ENCODE peak calls at places on chromosome 2, in ten cellular contexts. G is HCT116, L is lung, Z is fibroblast of pulmonary artery, F is cardiac fibroblast, C is AG09309, M is mammary epithelial cell, S is kidney epithelial cell, R is breast epithelium, T is Calu3. A is an unnamed sample.

GRCh38 chr2:152716805-152717241 is 438 bp downstream of the PRPF40A start:
- DNase-seq in F (no peak), S (no peak), L (peak), G (no peak), M (no peak), Z (no peak), C (no peak), R (no peak), T (peak), A (no peak)

GRCh38 chr2:100807707-100808106 is 12.2 kb upstream of the NPAS2 start:
- DNase-seq in L (no peak), R (no peak), Z (no peak), C (no peak), G (no peak), S (no peak), T (no peak), M (no peak), F (no peak), A (no peak)

GRCh38 chr2:234686088-234686890 is 189.4 kb upstream of the ARL4C start:
- DNase-seq in R (peak), C (no peak), G (no peak), F (peak), S (peak), T (peak), Z (peak), L (no peak), M (peak), A (no peak)

GRCh38 chr2:176117162-176117822 is 714 bp downstream of the HOXD10 start:
- DNase-seq in C (no peak), T (no peak), G (no peak), Z (no peak), R (no peak), M (no peak), S (no peak), F (no peak), L (no peak), A (no peak)

GRCh38 chr2:216774620-216775019 is 79.3 kb upstream of the IGFBP5 start:
- DNase-seq in S (peak), Z (peak), G (no peak), C (peak), F (peak), M (peak), R (no peak), L (no peak), T (no peak), A (peak)

GRCh38 chr2:182631299-182631698 is 84.8 kb upstream of the DNAJC10 start:
- DNase-seq in C (no peak), T (no peak), M (no peak), F (no peak), L (no peak), Z (no peak), S (no peak), G (no peak), R (no peak), A (no peak)

GRCh38 chr2:46470114-46470628 is 9.2 kb upstream of the TMEM247 start:
- DNase-seq in F (no peak), C (no peak), M (no peak), T (no peak), S (no peak), L (no peak), Z (no peak), G (no peak), R (no peak), A (no peak)

GRCh38 chr2:211816739-211817138 is 721.9 kb downstream of the ERBB4 start:
- DNase-seq in L (no peak), F (no peak), R (no peak), M (no peak), T (no peak), G (no peak), Z (no peak), C (no peak), S (no peak), A (no peak)

GRCh38 chr2:180675170-180675569 is 305.2 kb upstream of the UBE2E3 start:
- DNase-seq in S (no peak), T (no peak), F (no peak), C (no peak), G (no peak), L (no peak), Z (no peak), M (peak), R (no peak), A (no peak)

GRCh38 chr2:135913726-135914365 is 37.6 kb upstream of the MCM6 start:
- DNase-seq in R (no peak), F (peak), Z (peak), C (no peak), T (peak), S (no peak), M (peak), G (peak), L (no peak), A (no peak)

GRCh38 chr2:199216253-199216652 is 241.5 kb downstream of the SATB2 start:
- DNase-seq in Z (no peak), C (no peak), R (no peak), M (no peak), L (no peak), S (no peak), T (no peak), G (no peak), F (no peak), A (no peak)

GRCh38 chr2:160913323-160913722 is 246.9 kb upstream of the TANK start:
- DNase-seq in F (no peak), R (no peak), L (no peak), G (no peak), S (no peak), C (no peak), T (no peak), M (no peak), Z (no peak), A (no peak)

GRCh38 chr2:126769118-126769517 is 113.2 kb downstream of the GYPC start:
- DNase-seq in T (no peak), C (no peak), M (no peak), F (no peak), L (no peak), S (no peak), Z (no peak), R (no peak), G (no peak), A (no peak)
- TF ChIP-seq CTCF in T (no peak), C (no peak), M (no peak), F (no peak), L (no peak), S (no peak), Z (no peak), R (no peak), G (no peak), A (no peak)

DNA sequence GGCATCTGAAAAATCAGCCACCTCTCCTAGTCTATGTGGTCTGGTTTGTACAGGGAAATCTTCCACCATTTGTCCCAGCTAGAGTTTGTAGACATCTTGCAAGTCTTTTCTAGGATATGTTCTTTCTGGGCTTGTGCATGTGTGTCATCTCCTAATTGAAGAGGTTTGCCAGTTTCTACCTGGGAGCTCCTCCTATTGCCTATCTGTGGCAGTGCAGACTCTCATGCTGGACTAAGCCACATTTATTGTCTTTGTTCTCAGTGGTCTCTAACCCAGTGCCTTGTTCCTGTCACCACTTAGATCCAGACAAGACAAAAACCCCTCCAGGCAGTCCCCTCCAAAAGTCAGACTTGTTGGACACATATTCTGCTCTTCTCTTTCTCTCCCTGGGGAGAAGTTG is 72.0 kb upstream of the MRPS9 start:
- DNase-seq in F (no peak), Z (no peak), L (no peak), C (no peak), M (no peak), R (no peak), T (no peak), G (no peak), S (no peak), A (no peak)
- TF ChIP-seq CTCF in F (no peak), Z (no peak), L (no peak), C (no peak), M (no peak), R (no peak), T (no peak), G (no peak), S (no peak), A (no peak)

GRCh38 chr2:165584126-165584525 is 114.6 kb downstream of the CSRNP3 start:
- DNase-seq in C (no peak), Z (no peak), R (no peak), T (no peak), M (no peak), F (no peak), L (no peak), S (no peak), G (no peak), A (no peak)

GRCh38 chr2:165586019-165586418 is 116.5 kb downstream of the CSRNP3 start:
- DNase-seq in R (no peak), C (no peak), F (peak), G (no peak), M (peak), L (no peak), Z (no peak), T (no peak), S (no peak), A (no peak)

GRCh38 chr2:165587335-165587938 is 117.9 kb downstream of the CSRNP3 start:
- DNase-seq in F (no peak), R (no peak), T (no peak), M (no peak), L (no peak), C (no peak), G (no peak), Z (no peak), S (no peak), A (no peak)

GRCh38 chr2:165582409-165582808 is 112.9 kb downstream of the CSRNP3 start:
- DNase-seq in R (no peak), S (no peak), L (no peak), Z (peak), C (no peak), T (no peak), G (no peak), M (no peak), F (peak), A (no peak)

DNA sequence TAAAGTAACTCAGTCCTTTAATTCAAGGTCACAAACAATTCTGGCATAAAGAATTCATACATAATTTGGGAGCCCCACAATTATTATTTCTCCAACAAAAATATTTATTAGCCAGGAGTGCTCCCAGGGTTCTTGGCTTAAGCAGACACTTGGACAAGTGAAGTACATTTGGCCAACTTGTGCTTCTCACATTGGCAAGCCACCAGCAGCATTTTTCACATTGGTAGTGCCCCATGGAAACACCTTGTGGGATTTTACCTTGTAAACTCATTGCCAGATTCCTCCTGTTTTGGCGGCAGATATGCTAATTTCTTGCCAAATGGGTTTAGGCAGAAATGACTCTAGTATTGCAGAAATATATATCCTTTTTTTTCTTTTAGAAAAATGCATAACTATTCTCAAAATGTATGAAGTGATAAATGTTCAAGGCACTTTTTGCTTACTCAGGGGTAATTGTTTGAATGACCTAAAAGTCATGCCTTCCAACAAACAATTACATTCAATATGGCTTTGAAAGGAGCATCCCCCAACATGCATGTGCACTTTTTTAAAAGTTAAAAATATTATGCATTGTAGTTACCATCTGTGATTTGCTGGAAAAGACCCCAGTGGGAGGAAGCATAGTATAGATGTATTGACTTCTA is 113.5 kb downstream of the CSRNP3 start:
- DNase-seq in R (peak), L (peak), F (no peak), G (no peak), S (no peak), C (no peak), M (no peak), T (no peak), Z (no peak), A (no peak)
- TF ChIP-seq CTCF in R (no peak), L (no peak), F (no peak), G (no peak), S (no peak), C (no peak), M (no peak), T (no peak), Z (no peak), A (no peak)

DNA sequence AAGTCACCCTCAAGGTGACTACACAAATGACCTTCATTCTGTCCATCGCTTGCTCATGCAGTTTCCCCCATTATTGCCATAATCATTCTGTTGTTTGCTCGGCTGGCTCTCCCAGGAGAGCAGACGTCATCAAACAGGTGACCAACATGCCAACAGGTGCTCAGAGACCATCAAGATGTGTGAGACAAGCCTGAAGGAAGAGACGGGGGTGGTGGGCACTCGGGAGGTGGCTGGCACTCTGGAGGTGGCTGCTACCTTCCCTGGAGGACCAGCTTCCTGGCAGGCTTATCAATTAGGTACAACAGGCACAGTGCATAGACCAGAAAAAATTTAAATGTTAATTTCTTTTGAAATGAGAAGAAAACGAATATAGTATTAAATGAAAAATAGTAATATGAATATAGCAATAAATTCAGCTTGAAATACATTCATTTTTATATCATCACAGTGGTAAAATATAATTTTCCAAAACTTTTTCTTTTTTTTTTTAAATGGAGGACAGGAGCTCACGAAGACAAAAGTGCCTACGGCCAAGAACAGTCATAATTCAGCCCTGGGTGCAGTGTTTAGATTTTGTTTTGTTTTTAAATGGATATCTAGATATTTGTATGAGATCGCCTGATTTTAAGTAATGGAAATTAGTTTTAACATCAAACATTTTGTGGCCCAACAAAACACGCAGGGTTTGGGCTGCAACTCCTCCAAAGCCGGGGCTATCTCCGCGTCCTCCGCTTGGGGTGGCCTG is 16.9 kb upstream of the HAAO start:
- DNase-seq in G (no peak), F (peak), M (no peak), L (peak), S (no peak), R (peak), C (peak), Z (no peak), T (no peak), A (no peak)
- TF ChIP-seq CTCF in G (no peak), F (peak), M (no peak), L (no peak), S (no peak), R (no peak), C (peak), Z (peak), T (no peak), A (peak)

GRCh38 chr2:14451312-14451711 is 181.2 kb upstream of the LRATD1 start:
- DNase-seq in S (no peak), G (no peak), R (no peak), F (peak), Z (no peak), C (no peak), L (no peak), T (no peak), M (no peak), A (no peak)
- TF ChIP-seq CTCF in S (peak), G (no peak), R (no peak), F (no peak), Z (no peak), C (no peak), L (no peak), T (no peak), M (peak), A (no peak)

DNA sequence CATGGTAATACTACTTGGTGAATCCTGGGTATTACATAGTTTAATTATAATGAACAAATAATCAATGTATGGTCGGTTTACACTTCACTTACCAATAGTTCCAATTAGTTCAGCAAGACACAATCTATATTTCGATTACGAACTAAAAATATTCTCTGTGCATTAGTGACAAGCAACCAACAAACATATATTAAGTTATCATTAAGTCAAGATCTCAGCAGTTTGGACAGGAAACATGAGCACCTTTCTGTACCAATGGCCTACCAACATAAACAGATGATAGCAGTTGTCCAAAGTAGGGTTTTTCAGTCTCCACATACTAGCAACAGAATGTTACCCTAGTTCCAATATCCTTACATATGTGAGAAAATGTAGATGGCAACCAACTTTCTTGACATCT is 32.8 kb downstream of the RTN4 start:
- DNase-seq in G (no peak), F (no peak), C (no peak), L (no peak), Z (no peak), T (no peak), M (no peak), R (no peak), S (no peak), A (no peak)
- TF ChIP-seq CTCF in G (no peak), F (no peak), C (no peak), L (no peak), Z (no peak), T (no peak), M (no peak), R (no peak), S (no peak), A (no peak)

GRCh38 chr2:147273106-147273505 is 571.7 kb upstream of the ACVR2A start:
- DNase-seq in T (no peak), G (no peak), L (no peak), R (no peak), C (no peak), S (peak), M (peak), Z (no peak), F (no peak), A (no peak)

GRCh38 chr2:147273628-147274027 is 571.2 kb upstream of the ACVR2A start:
- DNase-seq in F (no peak), S (no peak), G (no peak), T (no peak), R (no peak), C (no peak), L (no peak), Z (no peak), M (peak), A (no peak)

GRCh38 chr2:147275943-147276342 is 568.9 kb upstream of the ACVR2A start:
- DNase-seq in R (no peak), Z (no peak), M (no peak), F (no peak), L (no peak), S (no peak), G (peak), C (no peak), T (peak), A (no peak)
- TF ChIP-seq CTCF in R (no peak), Z (peak), M (peak), F (no peak), L (no peak), S (peak), G (no peak), C (no peak), T (peak), A (no peak)

DNA sequence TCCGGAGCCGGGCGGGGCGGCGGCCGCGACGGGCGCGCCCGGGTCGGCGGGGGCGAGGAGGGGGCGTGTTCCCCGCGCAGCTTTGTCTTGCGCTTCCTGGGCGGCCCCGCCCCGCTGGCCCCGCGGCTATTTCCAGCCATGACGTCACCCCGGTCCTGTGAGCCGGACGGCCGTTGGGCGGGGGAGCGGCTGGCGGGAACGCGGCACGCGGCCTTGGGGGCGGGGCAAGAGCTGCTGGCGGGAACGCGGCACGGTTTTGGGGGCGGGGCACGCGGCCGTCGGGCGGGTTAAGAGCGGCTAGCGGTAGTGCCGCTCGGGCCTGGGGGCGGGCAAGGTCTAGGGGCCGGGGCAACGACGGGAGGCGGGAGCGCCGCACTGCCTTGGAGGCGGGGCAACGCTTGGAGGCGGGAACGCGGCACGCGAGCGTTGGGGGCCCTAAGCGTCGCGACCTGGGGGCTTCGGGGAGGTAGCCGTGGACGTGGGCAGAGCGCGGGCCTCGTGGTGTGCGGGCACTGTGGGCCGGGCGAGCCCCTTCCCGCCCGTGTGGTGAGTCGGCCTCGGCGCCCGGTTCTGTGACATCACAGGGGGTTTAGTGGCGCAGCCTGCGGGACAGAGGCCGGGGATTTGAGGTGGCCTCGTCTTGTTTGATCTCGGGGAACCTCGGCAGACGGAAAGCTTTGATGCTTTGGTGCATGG is 704 bp downstream of the KLF11 start:
- DNase-seq in L (peak), C (peak), Z (peak), F (peak), S (no peak), G (peak), T (peak), R (peak), M (peak), A (peak)
- TF ChIP-seq CTCF in L (no peak), C (no peak), Z (no peak), F (no peak), S (no peak), G (no peak), T (no peak), R (no peak), M (no peak), A (no peak)

DNA sequence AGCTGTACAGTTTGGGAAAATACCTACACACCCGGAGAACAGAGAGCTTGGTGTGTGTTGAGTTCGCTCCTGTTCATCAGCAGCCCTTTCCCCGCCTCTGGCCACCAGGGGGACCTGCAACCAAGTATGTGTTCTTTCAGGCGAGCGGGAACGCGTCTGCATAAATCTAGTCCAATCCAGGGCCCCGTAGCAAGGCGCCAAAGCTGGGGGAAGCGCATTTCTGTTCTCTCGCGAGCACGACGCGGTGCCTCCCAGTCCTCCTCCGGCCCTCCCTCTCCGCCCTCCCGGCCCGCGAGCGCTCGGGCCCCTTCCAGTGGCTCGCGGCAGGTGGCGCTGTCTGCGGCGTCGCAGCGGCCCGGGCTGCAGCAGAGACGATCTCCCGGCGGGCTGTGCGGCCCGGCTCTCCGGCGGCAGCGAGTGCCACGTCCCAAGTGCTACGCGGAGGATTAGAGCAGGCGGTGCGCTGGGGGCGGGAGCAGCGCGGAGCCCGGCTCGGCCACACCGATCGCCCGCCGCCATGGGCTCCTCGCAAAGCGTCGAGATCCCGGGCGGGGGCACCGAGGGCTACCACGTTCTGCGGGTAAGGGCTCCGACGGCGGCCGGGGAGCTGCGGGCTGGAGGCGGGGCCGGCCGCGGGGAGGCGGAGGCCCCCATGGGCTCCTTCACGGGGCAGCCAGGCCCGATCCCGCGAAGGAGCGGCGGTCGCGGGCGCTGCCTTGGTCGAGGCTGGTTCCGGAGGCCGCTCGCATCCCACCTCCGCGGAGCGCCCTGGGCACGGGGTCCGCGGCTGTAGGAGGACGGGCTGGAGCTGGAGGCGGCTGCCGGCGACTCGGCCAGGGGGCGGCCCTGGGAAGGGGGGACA is at the start of gene GORASP2:
- DNase-seq in Z (peak), T (peak), S (peak), L (peak), G (peak), M (peak), R (peak), F (peak), C (peak), A (peak)
- TF ChIP-seq CTCF in Z (peak), T (peak), S (peak), L (peak), G (peak), M (peak), R (peak), F (peak), C (peak), A (peak)

A was measured in thoracic aorta.